ENCODE peak calls at places on chromosomes 7 and 10, in six cellular contexts. One of them, this sample, is unnamed.

GRCh38 chr10:76302936-76303656 is 871.7 kb downstream of the LRMDA start:
- DNase-seq in IMR-90: no peak
- DNase-seq in H1: no peak
- DNase-seq in neuronal stem cell: no peak
- DNase-seq in mesendoderm: peak; percentile 49
- DNase-seq in H9: no peak
- DNase-seq in this sample: peak; percentile 82

GRCh38 chr10:104809288-104810090 is 168.4 kb downstream of the SORCS3 start:
- DNase-seq in H9: peak; percentile 72
- DNase-seq in H1: peak; percentile 23
- DNase-seq in neuronal stem cell: no peak
- DNase-seq in mesendoderm: peak; percentile 92
- DNase-seq in IMR-90: no peak
- DNase-seq in this sample: no peak

GRCh38 chr7:155506854-155507337 is 39.5 kb downstream of the CNPY1 start:
- DNase-seq in mesendoderm: peak; percentile 83
- DNase-seq in neuronal stem cell: no peak
- DNase-seq in H9: peak; percentile 61
- DNase-seq in H1: no peak
- DNase-seq in IMR-90: peak; percentile 16
- DNase-seq in this sample: peak; percentile 10

GRCh38 chr7:105387621-105388372 is 924 bp downstream of the SRPK2 start:
- DNase-seq in H9: peak; percentile 58
- DNase-seq in H1: no peak
- DNase-seq in mesendoderm: peak; percentile 82
- DNase-seq in IMR-90: peak; percentile 28
- DNase-seq in neuronal stem cell: peak; percentile 61
- DNase-seq in this sample: peak; percentile 69

GRCh38 chr10:23081156-23081833 is 14.1 kb upstream of the MSRB2 start:
- DNase-seq in IMR-90: peak; percentile 3
- DNase-seq in neuronal stem cell: no peak
- DNase-seq in H9: no peak
- DNase-seq in H1: no peak
- DNase-seq in mesendoderm: no peak
- DNase-seq in this sample: no peak

GRCh38 chr7:3117488-3118228 is 74.0 kb upstream of the CARD11 start:
- DNase-seq in H1: no peak
- DNase-seq in IMR-90: no peak
- DNase-seq in mesendoderm: peak; percentile 15
- DNase-seq in neuronal stem cell: no peak
- DNase-seq in H9: no peak
- DNase-seq in this sample: no peak

GRCh38 chr10:33612551-33612950 is 278.1 kb upstream of the NRP1 start:
- DNase-seq in IMR-90: peak; percentile 63
- DNase-seq in neuronal stem cell: no peak
- DNase-seq in H9: no peak
- DNase-seq in mesendoderm: no peak
- DNase-seq in H1: no peak
- DNase-seq in this sample: peak; percentile 84

GRCh38 chr7:135320277-135320676 is 86.6 kb downstream of the STRA8 start:
- DNase-seq in IMR-90: peak; percentile 86
- DNase-seq in H1: no peak
- DNase-seq in neuronal stem cell: no peak
- DNase-seq in H9: no peak
- DNase-seq in mesendoderm: no peak
- DNase-seq in this sample: peak; percentile 67

GRCh38 chr10:130243015-130243414 is 106.8 kb downstream of the GLRX3 start:
- DNase-seq in neuronal stem cell: no peak
- DNase-seq in mesendoderm: no peak
- DNase-seq in IMR-90: no peak
- DNase-seq in H1: no peak
- DNase-seq in H9: no peak
- DNase-seq in this sample: no peak

GRCh38 chr7:155731375-155731774 is 80.9 kb downstream of the SHH start:
- DNase-seq in H1: no peak
- DNase-seq in neuronal stem cell: no peak
- DNase-seq in IMR-90: no peak
- DNase-seq in mesendoderm: no peak
- DNase-seq in H9: no peak
- DNase-seq in this sample: no peak

GRCh38 chr10:73837072-73837471 is 25.7 kb upstream of the NDST2 start:
- DNase-seq in H1: no peak
- DNase-seq in mesendoderm: no peak
- DNase-seq in neuronal stem cell: no peak
- DNase-seq in IMR-90: peak; percentile 81
- DNase-seq in H9: no peak
- DNase-seq in this sample: peak; percentile 53

GRCh38 chr10:116765549-116766162 is 23.3 kb upstream of the HSPA12A start:
- DNase-seq in H1: no peak
- DNase-seq in neuronal stem cell: no peak
- DNase-seq in IMR-90: no peak
- DNase-seq in mesendoderm: no peak
- DNase-seq in H9: peak; percentile 48
- DNase-seq in this sample: no peak

GRCh38 chr7:105519353-105519752 is 2.7 kb downstream of the PUS7 start:
- DNase-seq in H1: no peak
- DNase-seq in neuronal stem cell: no peak
- DNase-seq in mesendoderm: no peak
- DNase-seq in IMR-90: peak; percentile 8
- DNase-seq in H9: no peak
- DNase-seq in this sample: peak; percentile 5

GRCh38 chr10:57992321-57993077 is 275.2 kb downstream of the IPMK start:
- DNase-seq in mesendoderm: peak; percentile 50
- DNase-seq in IMR-90: peak; percentile 19
- DNase-seq in H9: no peak
- DNase-seq in neuronal stem cell: no peak
- DNase-seq in H1: peak; percentile 13
- DNase-seq in this sample: no peak

DNA sequence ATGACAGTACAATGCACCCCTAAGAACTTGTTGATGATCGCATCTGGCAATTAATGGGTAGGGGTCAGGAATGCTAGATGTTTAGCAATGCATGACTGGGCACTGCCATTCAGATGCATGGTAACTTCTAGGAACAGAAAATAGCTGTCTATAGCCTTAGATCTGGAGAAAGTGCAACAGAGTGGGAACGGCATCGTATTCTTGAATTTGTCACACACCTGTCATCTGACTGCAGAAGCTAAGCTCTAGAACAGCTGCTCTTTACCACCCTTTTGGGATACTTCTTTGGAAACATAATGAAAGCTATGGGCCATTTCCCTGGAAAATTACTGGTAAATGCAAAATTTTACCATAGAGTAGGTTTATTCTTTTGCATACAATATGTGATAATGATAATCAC is 118.1 kb downstream of the SLC25A13 start:
- DNase-seq in IMR-90: no peak
- DNase-seq in neuronal stem cell: no peak
- DNase-seq in H1: no peak
- DNase-seq in H9: no peak
- DNase-seq in mesendoderm: no peak
- DNase-seq in this sample: no peak
- H2BK15ac ChIP-seq in IMR-90: no peak overlapping the region
- H2BK15ac ChIP-seq in neuronal stem cell: no peak overlapping the region
- H2BK15ac ChIP-seq in H1: no peak overlapping the region
- H2BK15ac ChIP-seq in H9: no peak overlapping the region
- H2BK15ac ChIP-seq in mesendoderm: no peak overlapping the region
- H2BK15ac ChIP-seq in this sample: no peak overlapping the region

GRCh38 chr7:75638607-75639070 is 100.1 kb downstream of the HIP1 start:
- DNase-seq in H1: no peak
- DNase-seq in IMR-90: peak; percentile 26
- DNase-seq in neuronal stem cell: peak; percentile 63
- DNase-seq in mesendoderm: peak; percentile 78
- DNase-seq in H9: peak; percentile 60
- DNase-seq in this sample: peak; percentile 53

GRCh38 chr7:75639893-75640600 is 98.7 kb downstream of the HIP1 start:
- DNase-seq in H9: peak; percentile 38
- DNase-seq in mesendoderm: peak; percentile 23
- DNase-seq in neuronal stem cell: no peak
- DNase-seq in H1: no peak
- DNase-seq in IMR-90: no peak
- DNase-seq in this sample: no peak

GRCh38 chr7:75642810-75643486 is 95.8 kb downstream of the HIP1 start:
- DNase-seq in mesendoderm: peak; percentile 88
- DNase-seq in H9: peak; percentile 76
- DNase-seq in neuronal stem cell: no peak
- DNase-seq in H1: no peak
- DNase-seq in IMR-90: peak; percentile 66
- DNase-seq in this sample: peak; percentile 65

GRCh38 chr7:75637854-75638606 is 100.7 kb downstream of the HIP1 start:
- DNase-seq in neuronal stem cell: no peak
- DNase-seq in IMR-90: no peak
- DNase-seq in mesendoderm: peak; percentile 27
- DNase-seq in H9: no peak
- DNase-seq in H1: no peak
- DNase-seq in this sample: no peak

DNA sequence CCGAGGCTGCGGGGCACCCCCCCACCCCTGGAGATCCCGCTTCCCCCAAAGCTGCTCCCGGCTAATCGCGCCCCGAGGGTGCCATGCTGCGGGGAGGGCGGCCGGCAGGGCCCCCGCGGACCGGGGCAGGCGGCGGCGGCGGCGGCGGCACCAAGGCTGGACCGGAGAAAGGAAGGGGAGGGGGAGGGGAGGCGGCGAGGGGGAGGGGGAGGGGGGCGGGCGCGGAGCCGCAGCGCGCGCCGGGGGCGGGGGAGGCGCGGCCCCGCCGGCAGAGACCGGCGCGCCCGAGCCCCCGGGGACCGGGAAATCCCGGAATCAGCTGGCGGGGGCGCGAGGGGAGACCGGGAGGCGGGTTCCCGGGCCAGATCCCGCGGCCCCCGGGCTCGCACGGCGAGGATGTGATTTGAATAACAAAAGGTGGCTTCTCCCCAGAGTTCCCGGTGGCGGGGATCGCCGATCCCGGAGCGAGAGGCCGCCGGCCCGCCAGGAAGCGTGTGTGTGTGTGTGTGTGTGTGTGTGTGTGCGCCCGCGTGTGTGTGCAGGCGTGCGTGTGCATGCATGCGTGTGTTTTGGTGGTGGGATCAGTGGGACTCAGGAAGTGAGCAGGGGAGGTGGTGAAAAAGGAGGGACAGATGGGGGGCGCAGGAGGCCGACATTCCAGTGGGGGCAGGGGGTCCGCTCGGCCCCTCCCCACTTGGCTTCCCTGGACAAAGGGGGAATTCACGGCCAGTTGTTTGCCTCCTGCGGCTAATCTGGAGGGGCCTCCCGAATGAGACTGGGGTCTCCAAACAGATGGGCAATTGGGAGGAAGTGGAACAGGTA is 99.5 kb downstream of the HIP1 start:
- DNase-seq in H1: no peak
- DNase-seq in IMR-90: peak; percentile 22
- DNase-seq in mesendoderm: peak; percentile 78
- DNase-seq in H9: peak; percentile 78
- DNase-seq in neuronal stem cell: peak; percentile 86
- DNase-seq in this sample: peak; percentile 65
- H2BK15ac ChIP-seq in H1: peak overlapping the region; percentile 99
- H2BK15ac ChIP-seq in IMR-90: no peak overlapping the region
- H2BK15ac ChIP-seq in mesendoderm: no peak overlapping the region
- H2BK15ac ChIP-seq in H9: no peak overlapping the region
- H2BK15ac ChIP-seq in neuronal stem cell: peak overlapping the region; percentile 50
- H2BK15ac ChIP-seq in this sample: peak overlapping the region; percentile 93

GRCh38 chr10:131575877-131576276 is 264.4 kb upstream of the TCERG1L start:
- DNase-seq in H9: no peak
- DNase-seq in H1: no peak
- DNase-seq in IMR-90: no peak
- DNase-seq in mesendoderm: no peak
- DNase-seq in neuronal stem cell: no peak
- DNase-seq in this sample: no peak
- H2BK15ac ChIP-seq in H9: no peak overlapping the region
- H2BK15ac ChIP-seq in H1: no peak overlapping the region
- H2BK15ac ChIP-seq in IMR-90: no peak overlapping the region
- H2BK15ac ChIP-seq in mesendoderm: no peak overlapping the region
- H2BK15ac ChIP-seq in neuronal stem cell: no peak overlapping the region
- H2BK15ac ChIP-seq in this sample: no peak overlapping the region

DNA sequence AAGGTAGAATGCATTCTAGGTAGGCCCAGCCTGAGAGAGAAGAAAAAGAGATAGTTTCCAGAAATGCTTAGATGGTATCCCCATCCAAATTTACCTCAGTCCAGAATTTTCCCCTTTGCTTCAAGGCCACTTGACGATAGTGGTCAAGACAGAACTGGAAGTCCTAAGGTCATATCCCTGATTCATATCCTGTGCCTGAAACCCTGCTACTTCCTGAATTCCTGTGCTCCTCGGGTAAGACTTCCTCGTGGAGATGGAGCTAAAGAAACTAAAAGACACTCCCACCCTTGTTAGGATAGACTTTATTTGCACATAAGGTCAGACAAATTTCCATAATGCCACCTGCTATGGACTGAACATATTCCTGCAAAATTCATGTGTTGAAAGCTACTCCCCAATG is 175.9 kb downstream of the EVX1 start:
- DNase-seq in mesendoderm: no peak
- DNase-seq in IMR-90: no peak
- DNase-seq in H1: no peak
- DNase-seq in neuronal stem cell: no peak
- DNase-seq in H9: no peak
- DNase-seq in this sample: no peak
- H2BK15ac ChIP-seq in mesendoderm: no peak overlapping the region
- H2BK15ac ChIP-seq in IMR-90: no peak overlapping the region
- H2BK15ac ChIP-seq in H1: no peak overlapping the region
- H2BK15ac ChIP-seq in neuronal stem cell: no peak overlapping the region
- H2BK15ac ChIP-seq in H9: no peak overlapping the region
- H2BK15ac ChIP-seq in this sample: no peak overlapping the region